ENCODE peak calls at places on chromosomes 7 and 10, in ten cellular contexts. V is adrenal gland, U is heart left ventricle, E is MM.1S, L is heart right ventricle, W is HL-60, T is astrocyte, P is hepatocyte, O is astrocyte of the spinal cord, A is lower leg skin. I is an unnamed sample.

GRCh38 chr10:78452782-78453181 is 419.1 kb downstream of the RPS24 start:
- DNase-seq in V (no peak), U (no peak), E (no peak), L (no peak), W (no peak), T (no peak), P (no peak), O (no peak), A (no peak), I (no peak)

GRCh38 chr7:25677595-25677994 is 449.3 kb upstream of the NPVF start:
- DNase-seq in V (no peak), U (no peak), E (no peak), L (no peak), W (no peak), T (no peak), P (no peak), O (no peak), A (no peak), I (no peak)

GRCh38 chr7:35268953-35269352 is 15.1 kb upstream of the TBX20 start:
- DNase-seq in V (no peak), U (no peak), E (no peak), L (no peak), W (no peak), T (no peak), P (no peak), O (no peak), A (no peak), I (no peak)

GRCh38 chr7:11648980-11649379 is 183.0 kb downstream of the THSD7A start:
- DNase-seq in V (no peak), U (peak; percentile 15), E (no peak), L (peak; percentile 10), W (no peak), T (peak; percentile 69), P (no peak), O (peak; percentile 74), A (no peak), I (no peak)

GRCh38 chr10:102384606-102385429 is 10.7 kb upstream of the NFKB2 start:
- DNase-seq in V (no peak), U (no peak), E (no peak), L (no peak), W (no peak), T (no peak), P (no peak), O (no peak), A (no peak), I (no peak)

GRCh38 chr7:77426521-77427051 is 10.4 kb upstream of the GSAP start:
- DNase-seq in V (no peak), U (no peak), E (no peak), L (no peak), W (no peak), T (peak; percentile 64), P (no peak), O (peak; percentile 53), A (no peak), I (no peak)

GRCh38 chr10:60352105-60352504 is 37.6 kb downstream of the ANK3 start:
- DNase-seq in V (no peak), U (no peak), E (no peak), L (no peak), W (no peak), T (no peak), P (no peak), O (no peak), A (no peak), I (no peak)

GRCh38 chr10:116757246-116757645 is 14.9 kb upstream of the HSPA12A start:
- DNase-seq in V (no peak), U (no peak), E (no peak), L (no peak), W (no peak), T (no peak), P (no peak), O (no peak), A (no peak), I (no peak)

GRCh38 chr10:28881483-28881882 is 204.2 kb downstream of the BAMBI start:
- DNase-seq in V (no peak), U (no peak), E (no peak), L (no peak), W (no peak), T (no peak), P (no peak), O (no peak), A (no peak), I (no peak)

GRCh38 chr10:114115661-114116060 is 58.3 kb downstream of the CCDC186 start:
- DNase-seq in V (no peak), U (no peak), E (no peak), L (no peak), W (no peak), T (no peak), P (no peak), O (no peak), A (no peak), I (no peak)

GRCh38 chr7:157520249-157520648 is 183.4 kb downstream of the DNAJB6 start:
- DNase-seq in V (no peak), U (no peak), E (peak; percentile 82), L (no peak), W (no peak), T (no peak), P (no peak), O (no peak), A (peak; percentile 74), I (no peak)

GRCh38 chr7:45155941-45156340 is 1.6 kb upstream of the RAMP3 start:
- DNase-seq in V (no peak), U (no peak), E (no peak), L (no peak), W (no peak), T (no peak), P (no peak), O (no peak), A (no peak), I (no peak)

GRCh38 chr7:45156516-45157272 is 897 bp upstream of the RAMP3 start:
- DNase-seq in V (no peak), U (no peak), E (no peak), L (no peak), W (no peak), T (no peak), P (no peak), O (no peak), A (no peak), I (no peak)

GRCh38 chr7:45157653-45158401 is at the start of gene RAMP3:
- DNase-seq in V (no peak), U (peak; percentile 43), E (no peak), L (no peak), W (no peak), T (no peak), P (no peak), O (no peak), A (no peak), I (no peak)

GRCh38 chr7:45155357-45155900 is 2.2 kb upstream of the RAMP3 start:
- DNase-seq in V (peak; percentile 9), U (no peak), E (no peak), L (no peak), W (no peak), T (no peak), P (no peak), O (no peak), A (no peak), I (no peak)

GRCh38 chr7:45157286-45157652 is 322 bp upstream of the RAMP3 start:
- DNase-seq in V (no peak), U (no peak), E (no peak), L (no peak), W (no peak), T (no peak), P (no peak), O (no peak), A (no peak), I (no peak)
- H3K4me3 ChIP-seq in V (no peak overlapping the region), U (peak overlapping the region; percentile 75), E (no peak overlapping the region), L (peak overlapping the region; percentile 54), W (no peak overlapping the region), T (no peak overlapping the region), P (no peak overlapping the region), O (no peak overlapping the region), A (no peak overlapping the region), I (no peak overlapping the region)

GRCh38 chr10:92849576-92850090 is 1.3 kb downstream of the EXOC6 start:
- DNase-seq in V (no peak), U (no peak), E (no peak), L (no peak), W (no peak), T (no peak), P (no peak), O (no peak), A (no peak), I (no peak)

GRCh38 chr10:92847185-92847864 is 995 bp upstream of the EXOC6 start:
- DNase-seq in V (no peak), U (no peak), E (no peak), L (no peak), W (peak; percentile 59), T (no peak), P (no peak), O (no peak), A (no peak), I (no peak)

GRCh38 chr10:92848037-92848440 is 281 bp upstream of the EXOC6 start:
- DNase-seq in V (no peak), U (no peak), E (no peak), L (no peak), W (no peak), T (no peak), P (no peak), O (no peak), A (no peak), I (no peak)

GRCh38 chr10:92849234-92849525 is 860 bp downstream of the EXOC6 start:
- DNase-seq in V (no peak), U (no peak), E (peak; percentile 27), L (no peak), W (no peak), T (no peak), P (no peak), O (peak; percentile 17), A (no peak), I (no peak)

GRCh38 chr10:92848441-92849233 is at the start of gene EXOC6:
- DNase-seq in V (peak; percentile 81), U (peak; percentile 85), E (peak; percentile 87), L (peak; percentile 84), W (peak; percentile 82), T (peak; percentile 56), P (peak; percentile 92), O (peak; percentile 78), A (peak; percentile 94), I (peak; percentile 53)
- TF ChIP-seq CTCF in V (no peak), U (peak; percentile 7), E (no peak), L (peak; percentile 2), W (no peak), T (no peak), P (no peak), O (no peak), A (no peak), I (peak; percentile 29)

DNA sequence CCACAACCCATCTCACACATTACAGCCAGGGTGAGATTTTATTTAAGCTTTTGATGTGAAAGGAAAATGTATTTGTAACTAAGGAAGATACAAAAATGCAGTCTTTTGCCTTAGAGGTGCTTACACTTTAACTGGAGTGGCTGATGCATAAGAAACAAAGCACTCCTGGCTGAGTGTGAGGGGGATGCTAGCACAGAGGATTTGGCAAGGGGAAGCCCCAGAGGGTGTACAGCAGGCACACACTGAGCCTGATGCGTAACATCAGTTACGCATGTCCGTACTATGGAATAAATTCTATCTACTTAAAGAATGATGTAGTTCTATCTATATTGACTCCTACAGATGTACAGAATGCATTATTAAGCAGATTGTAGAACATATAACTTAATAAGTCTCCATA is 17.8 kb downstream of the GIMAP8 start:
- DNase-seq in V (no peak), U (no peak), E (no peak), L (no peak), W (no peak), T (no peak), P (no peak), O (no peak), A (no peak), I (no peak)
- H3K4me3 ChIP-seq in V (no peak overlapping the region), U (peak overlapping the region; percentile 49), E (no peak overlapping the region), L (peak overlapping the region; percentile 41), W (no peak overlapping the region), T (no peak overlapping the region), P (no peak overlapping the region), O (no peak overlapping the region), A (no peak overlapping the region), I (no peak overlapping the region)

GRCh38 chr7:151379534-151380198 is 30.2 kb downstream of the WDR86 start:
- DNase-seq in V (no peak), U (no peak), E (no peak), L (no peak), W (no peak), T (no peak), P (no peak), O (no peak), A (no peak), I (no peak)
- TF ChIP-seq CTCF in V (no peak), U (no peak), E (no peak), L (no peak), W (no peak), T (no peak), P (no peak), O (no peak), A (no peak), I (no peak)

I was measured in LNCaP clone FGC.